ENCODE peak calls at places on chromosomes 3 and 15, in five cellular contexts. One of them, this sample, is unnamed.

GRCh38 chr3:105944281-105944680 is 75.5 kb upstream of the CBLB start:
- DNase-seq in RCC 7860: peak; percentile 35
- DNase-seq in stromal cell of bone marrow: no peak
- DNase-seq in AG09309: no peak
- DNase-seq in activated CD4-positive, alpha-beta T cell treated with anti-CD3 and anti-CD28 coated beads for 24 hours: no peak
- DNase-seq in this sample: no peak

GRCh38 chr3:25297667-25298585 is 130.1 kb upstream of the RARB start:
- DNase-seq in AG09309: no peak
- DNase-seq in stromal cell of bone marrow: peak; percentile 31
- DNase-seq in activated CD4-positive, alpha-beta T cell treated with anti-CD3 and anti-CD28 coated beads for 24 hours: no peak
- DNase-seq in RCC 7860: no peak
- DNase-seq in this sample: peak; percentile 55

GRCh38 chr3:69718832-69719231 is 20.4 kb upstream of the MITF start:
- DNase-seq in activated CD4-positive, alpha-beta T cell treated with anti-CD3 and anti-CD28 coated beads for 24 hours: no peak
- DNase-seq in stromal cell of bone marrow: no peak
- DNase-seq in AG09309: no peak
- DNase-seq in RCC 7860: no peak
- DNase-seq in this sample: no peak

GRCh38 chr3:194870394-194871110 is 184.9 kb downstream of the FAM43A start:
- DNase-seq in AG09309: no peak
- DNase-seq in stromal cell of bone marrow: no peak
- DNase-seq in activated CD4-positive, alpha-beta T cell treated with anti-CD3 and anti-CD28 coated beads for 24 hours: no peak
- DNase-seq in RCC 7860: no peak
- DNase-seq in this sample: no peak

GRCh38 chr3:194386610-194387009 is 12.5 kb downstream of the GP5 start:
- DNase-seq in AG09309: no peak
- DNase-seq in activated CD4-positive, alpha-beta T cell treated with anti-CD3 and anti-CD28 coated beads for 24 hours: no peak
- DNase-seq in RCC 7860: no peak
- DNase-seq in stromal cell of bone marrow: no peak
- DNase-seq in this sample: no peak

GRCh38 chr3:152172465-152172864 is 96.3 kb upstream of the MBNL1 start:
- DNase-seq in activated CD4-positive, alpha-beta T cell treated with anti-CD3 and anti-CD28 coated beads for 24 hours: no peak
- DNase-seq in AG09309: no peak
- DNase-seq in stromal cell of bone marrow: no peak
- DNase-seq in RCC 7860: no peak
- DNase-seq in this sample: no peak

GRCh38 chr3:79286882-79287281 is 480.9 kb downstream of the ROBO1 start:
- DNase-seq in RCC 7860: no peak
- DNase-seq in activated CD4-positive, alpha-beta T cell treated with anti-CD3 and anti-CD28 coated beads for 24 hours: no peak
- DNase-seq in stromal cell of bone marrow: no peak
- DNase-seq in AG09309: no peak
- DNase-seq in this sample: no peak

GRCh38 chr3:141370065-141370533 is 1.8 kb downstream of the ZBTB38 start:
- DNase-seq in RCC 7860: peak; percentile 54
- DNase-seq in activated CD4-positive, alpha-beta T cell treated with anti-CD3 and anti-CD28 coated beads for 24 hours: peak; percentile 42
- DNase-seq in AG09309: peak; percentile 63
- DNase-seq in stromal cell of bone marrow: peak; percentile 85
- DNase-seq in this sample: peak; percentile 79

GRCh38 chr15:75947117-75947516 is 43.4 kb downstream of the FBXO22 start:
- DNase-seq in stromal cell of bone marrow: peak; percentile 40
- DNase-seq in RCC 7860: peak; percentile 24
- DNase-seq in AG09309: peak; percentile 39
- DNase-seq in activated CD4-positive, alpha-beta T cell treated with anti-CD3 and anti-CD28 coated beads for 24 hours: no peak
- DNase-seq in this sample: no peak

GRCh38 chr15:93235926-93236781 is 147.1 kb upstream of the RGMA start:
- DNase-seq in RCC 7860: no peak
- DNase-seq in activated CD4-positive, alpha-beta T cell treated with anti-CD3 and anti-CD28 coated beads for 24 hours: no peak
- DNase-seq in stromal cell of bone marrow: no peak
- DNase-seq in AG09309: no peak
- DNase-seq in this sample: no peak

GRCh38 chr3:194828126-194828525 is 142.4 kb downstream of the FAM43A start:
- DNase-seq in AG09309: peak; percentile 61
- DNase-seq in RCC 7860: no peak
- DNase-seq in stromal cell of bone marrow: peak; percentile 56
- DNase-seq in activated CD4-positive, alpha-beta T cell treated with anti-CD3 and anti-CD28 coated beads for 24 hours: no peak
- DNase-seq in this sample: no peak

GRCh38 chr15:70863450-70864218 is 9.7 kb upstream of the LARP6 start:
- DNase-seq in AG09309: no peak
- DNase-seq in stromal cell of bone marrow: peak; percentile 89
- DNase-seq in activated CD4-positive, alpha-beta T cell treated with anti-CD3 and anti-CD28 coated beads for 24 hours: no peak
- DNase-seq in RCC 7860: peak; percentile 81
- DNase-seq in this sample: peak; percentile 74

This sample was measured in astrocyte of the cerebellum.